ENCODE peak calls at places on chromosomes 1 and 21, in seven cellular contexts. One of them, this sample, is unnamed.
A peak's percentile ranks its signal among the peaks of the same experiment; 100 is the strongest.

GRCh38 chr1:41664861-41665640 is 180.6 kb upstream of the EDN2 start:
- DNase-seq in GM23338: peak; percentile 38
- DNase-seq in coronary artery: no peak
- DNase-seq in body of pancreas: no peak
- DNase-seq in A549: peak; percentile 52
- DNase-seq in fibroblast of pulmonary artery: peak; percentile 85
- DNase-seq in testis: no peak
- DNase-seq in this sample: peak; percentile 74

GRCh38 chr1:212186427-212187207 is 98.6 kb upstream of the PPP2R5A start:
- DNase-seq in A549: no peak
- DNase-seq in body of pancreas: no peak
- DNase-seq in fibroblast of pulmonary artery: peak; percentile 24
- DNase-seq in testis: no peak
- DNase-seq in coronary artery: no peak
- DNase-seq in GM23338: no peak
- DNase-seq in this sample: no peak

GRCh38 chr1:223712856-223713494 is 636 bp downstream of the CAPN2 start:
- DNase-seq in A549: no peak
- DNase-seq in GM23338: no peak
- DNase-seq in coronary artery: no peak
- DNase-seq in testis: no peak
- DNase-seq in fibroblast of pulmonary artery: peak; percentile 30
- DNase-seq in body of pancreas: no peak
- DNase-seq in this sample: peak; percentile 75

GRCh38 chr1:26094677-26095383 is 16.8 kb upstream of the PDIK1L start:
- DNase-seq in testis: peak; percentile 36
- DNase-seq in A549: no peak
- DNase-seq in fibroblast of pulmonary artery: peak; percentile 48
- DNase-seq in GM23338: peak; percentile 83
- DNase-seq in coronary artery: no peak
- DNase-seq in body of pancreas: no peak
- DNase-seq in this sample: peak; percentile 94

GRCh38 chr1:245587435-245588105 is 432.8 kb downstream of the KIF26B start:
- DNase-seq in coronary artery: peak; percentile 36
- DNase-seq in testis: no peak
- DNase-seq in GM23338: no peak
- DNase-seq in A549: no peak
- DNase-seq in fibroblast of pulmonary artery: peak; percentile 14
- DNase-seq in body of pancreas: no peak
- DNase-seq in this sample: peak; percentile 39

GRCh38 chr1:154961497-154962237 is at the start of gene PYGO2:
- DNase-seq in coronary artery: peak; percentile 90
- DNase-seq in A549: peak; percentile 81
- DNase-seq in testis: peak; percentile 85
- DNase-seq in GM23338: peak; percentile 89
- DNase-seq in body of pancreas: peak; percentile 77
- DNase-seq in fibroblast of pulmonary artery: peak; percentile 76
- DNase-seq in this sample: peak; percentile 93

GRCh38 chr1:221712776-221713431 is 29.0 kb downstream of the DUSP10 start:
- DNase-seq in GM23338: no peak
- DNase-seq in coronary artery: no peak
- DNase-seq in A549: no peak
- DNase-seq in body of pancreas: no peak
- DNase-seq in fibroblast of pulmonary artery: no peak
- DNase-seq in testis: no peak
- DNase-seq in this sample: no peak

GRCh38 chr1:204627436-204627835 is 58.1 kb downstream of the LRRN2 start:
- DNase-seq in A549: no peak
- DNase-seq in fibroblast of pulmonary artery: no peak
- DNase-seq in coronary artery: no peak
- DNase-seq in GM23338: no peak
- DNase-seq in body of pancreas: no peak
- DNase-seq in testis: no peak
- DNase-seq in this sample: no peak

GRCh38 chr1:6044481-6045109 is 1.1 kb upstream of the KCNAB2 start:
- DNase-seq in fibroblast of pulmonary artery: no peak
- DNase-seq in A549: no peak
- DNase-seq in coronary artery: no peak
- DNase-seq in testis: no peak
- DNase-seq in GM23338: no peak
- DNase-seq in body of pancreas: no peak
- DNase-seq in this sample: no peak

GRCh38 chr1:201583663-201584062 is 44.7 kb downstream of the NAV1 start:
- DNase-seq in A549: no peak
- DNase-seq in testis: peak; percentile 54
- DNase-seq in fibroblast of pulmonary artery: no peak
- DNase-seq in coronary artery: no peak
- DNase-seq in body of pancreas: no peak
- DNase-seq in GM23338: no peak
- DNase-seq in this sample: no peak

GRCh38 chr1:184383772-184384323 is 3.0 kb upstream of the C1orf21 start:
- DNase-seq in GM23338: peak; percentile 59
- DNase-seq in coronary artery: no peak
- DNase-seq in A549: no peak
- DNase-seq in fibroblast of pulmonary artery: no peak
- DNase-seq in testis: no peak
- DNase-seq in body of pancreas: no peak
- DNase-seq in this sample: no peak

GRCh38 chr1:156502749-156503671 is 2.4 kb upstream of the MEF2D start:
- DNase-seq in A549: peak; percentile 96
- DNase-seq in GM23338: peak; percentile 98
- DNase-seq in coronary artery: peak; percentile 96
- DNase-seq in fibroblast of pulmonary artery: peak; percentile 96
- DNase-seq in body of pancreas: peak; percentile 59
- DNase-seq in testis: peak; percentile 78
- DNase-seq in this sample: peak; percentile 94

GRCh38 chr1:45272943-45273342 is 53.8 kb upstream of the HPDL start:
- DNase-seq in testis: no peak
- DNase-seq in body of pancreas: no peak
- DNase-seq in coronary artery: no peak
- DNase-seq in GM23338: no peak
- DNase-seq in fibroblast of pulmonary artery: peak; percentile 87
- DNase-seq in A549: no peak
- DNase-seq in this sample: no peak

GRCh38 chr1:196535727-196536126 is 72.5 kb downstream of the KCNT2 start:
- DNase-seq in coronary artery: no peak
- DNase-seq in fibroblast of pulmonary artery: peak; percentile 41
- DNase-seq in A549: peak; percentile 65
- DNase-seq in body of pancreas: no peak
- DNase-seq in GM23338: peak; percentile 80
- DNase-seq in testis: no peak
- DNase-seq in this sample: peak; percentile 55

GRCh38 chr1:34320081-34320480 is 143.4 kb downstream of the C1orf94 start:
- DNase-seq in body of pancreas: no peak
- DNase-seq in testis: no peak
- DNase-seq in GM23338: no peak
- DNase-seq in coronary artery: no peak
- DNase-seq in A549: no peak
- DNase-seq in fibroblast of pulmonary artery: no peak
- DNase-seq in this sample: no peak

GRCh38 chr1:37797750-37798345 is 4.2 kb downstream of the MANEAL start:
- DNase-seq in GM23338: no peak
- DNase-seq in body of pancreas: no peak
- DNase-seq in fibroblast of pulmonary artery: peak; percentile 44
- DNase-seq in coronary artery: no peak
- DNase-seq in testis: no peak
- DNase-seq in A549: no peak
- DNase-seq in this sample: no peak

GRCh38 chr1:53473463-53473862 is 14.3 kb downstream of the DMRTB1 start:
- DNase-seq in fibroblast of pulmonary artery: peak; percentile 16
- DNase-seq in body of pancreas: no peak
- DNase-seq in GM23338: no peak
- DNase-seq in coronary artery: no peak
- DNase-seq in A549: no peak
- DNase-seq in testis: no peak
- DNase-seq in this sample: peak; percentile 30

GRCh38 chr1:182595641-182596240 is 6.7 kb upstream of the RNASEL start:
- DNase-seq in fibroblast of pulmonary artery: peak; percentile 85
- DNase-seq in body of pancreas: peak; percentile 81
- DNase-seq in GM23338: peak; percentile 86
- DNase-seq in testis: peak; percentile 83
- DNase-seq in A549: peak; percentile 57
- DNase-seq in coronary artery: peak; percentile 78
- DNase-seq in this sample: peak; percentile 91

GRCh38 chr1:243287128-243287470 is 31.3 kb downstream of the SDCCAG8 start:
- DNase-seq in A549: no peak
- DNase-seq in coronary artery: no peak
- DNase-seq in body of pancreas: no peak
- DNase-seq in fibroblast of pulmonary artery: peak; percentile 21
- DNase-seq in GM23338: no peak
- DNase-seq in testis: no peak
- DNase-seq in this sample: no peak

GRCh38 chr21:15023782-15024181 is 41.0 kb downstream of the NRIP1 start:
- DNase-seq in body of pancreas: no peak
- DNase-seq in GM23338: no peak
- DNase-seq in A549: no peak
- DNase-seq in fibroblast of pulmonary artery: no peak
- DNase-seq in coronary artery: no peak
- DNase-seq in testis: no peak
- DNase-seq in this sample: no peak

GRCh38 chr21:15029077-15029476 is 35.7 kb downstream of the NRIP1 start:
- DNase-seq in body of pancreas: no peak
- DNase-seq in A549: no peak
- DNase-seq in GM23338: no peak
- DNase-seq in fibroblast of pulmonary artery: no peak
- DNase-seq in coronary artery: no peak
- DNase-seq in testis: no peak
- DNase-seq in this sample: no peak

GRCh38 chr21:15028186-15028585 is 36.6 kb downstream of the NRIP1 start:
- DNase-seq in fibroblast of pulmonary artery: no peak
- DNase-seq in testis: no peak
- DNase-seq in GM23338: no peak
- DNase-seq in body of pancreas: no peak
- DNase-seq in coronary artery: no peak
- DNase-seq in A549: no peak
- DNase-seq in this sample: no peak

GRCh38 chr21:15026370-15026769 is 38.4 kb downstream of the NRIP1 start:
- DNase-seq in body of pancreas: no peak
- DNase-seq in fibroblast of pulmonary artery: no peak
- DNase-seq in GM23338: no peak
- DNase-seq in A549: no peak
- DNase-seq in coronary artery: no peak
- DNase-seq in testis: no peak
- DNase-seq in this sample: no peak

GRCh38 chr21:15027056-15027455 is 37.7 kb downstream of the NRIP1 start:
- DNase-seq in body of pancreas: no peak
- DNase-seq in testis: no peak
- DNase-seq in coronary artery: no peak
- DNase-seq in fibroblast of pulmonary artery: no peak
- DNase-seq in GM23338: no peak
- DNase-seq in A549: no peak
- DNase-seq in this sample: no peak
- H3K4me3 ChIP-seq in body of pancreas: no peak overlapping the region
- H3K4me3 ChIP-seq in testis: no peak overlapping the region
- H3K4me3 ChIP-seq in coronary artery: no peak overlapping the region
- H3K4me3 ChIP-seq in fibroblast of pulmonary artery: no peak overlapping the region
- H3K4me3 ChIP-seq in GM23338: no peak overlapping the region
- H3K4me3 ChIP-seq in A549: no peak overlapping the region
- H3K4me3 ChIP-seq in this sample: no peak overlapping the region

GRCh38 chr21:44800103-44800502 is 1.5 kb downstream of the UBE2G2 start:
- DNase-seq in GM23338: peak; percentile 67
- DNase-seq in body of pancreas: no peak
- DNase-seq in fibroblast of pulmonary artery: peak; percentile 65
- DNase-seq in A549: peak; percentile 43
- DNase-seq in testis: no peak
- DNase-seq in coronary artery: no peak
- DNase-seq in this sample: peak; percentile 53
- TF ChIP-seq CTCF in GM23338: peak; percentile 58
- TF ChIP-seq CTCF in body of pancreas: peak; percentile 8
- TF ChIP-seq CTCF in fibroblast of pulmonary artery: peak; percentile 54
- TF ChIP-seq CTCF in A549: peak; percentile 21
- TF ChIP-seq CTCF in testis: no peak
- TF ChIP-seq CTCF in coronary artery: no peak
- TF ChIP-seq CTCF in this sample: peak; percentile 71

DNA sequence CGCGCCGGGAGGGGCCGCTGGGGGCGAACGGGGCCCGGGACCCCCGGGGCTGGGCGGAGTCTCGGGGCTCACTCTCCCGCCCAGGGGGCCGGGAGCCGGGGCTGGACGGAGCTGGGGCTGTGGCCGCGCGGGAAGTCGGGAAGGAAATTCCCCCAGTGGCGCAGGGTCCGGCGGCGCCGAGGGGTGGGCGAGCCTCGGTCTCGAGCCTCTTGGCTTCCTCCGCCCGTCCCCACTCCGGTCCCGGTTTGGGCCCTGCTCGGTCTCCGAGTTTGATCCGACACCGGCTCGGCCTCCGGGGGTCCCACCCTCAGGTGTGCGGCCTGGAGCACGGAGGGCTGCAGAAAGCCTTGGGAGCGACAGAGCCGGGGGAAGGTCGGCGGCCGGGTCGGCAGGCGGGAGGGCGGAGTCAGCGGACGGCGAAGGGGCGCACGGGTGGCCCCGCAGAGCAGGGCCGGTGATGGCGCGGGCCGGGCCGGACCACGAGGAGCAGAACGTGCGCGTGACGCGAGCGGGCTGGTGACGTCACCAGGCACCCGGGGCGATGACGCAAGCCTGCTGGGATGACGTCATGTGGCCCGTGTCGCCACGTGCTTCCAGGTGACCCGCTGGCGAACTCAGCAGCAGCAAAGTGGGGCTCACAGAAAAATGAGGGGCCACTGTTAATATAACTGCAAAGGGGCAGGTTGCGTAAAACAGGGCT is 610 bp upstream of the HES4 start:
- DNase-seq in coronary artery: peak; percentile 92
- DNase-seq in A549: peak; percentile 95
- DNase-seq in fibroblast of pulmonary artery: peak; percentile 93
- DNase-seq in body of pancreas: peak; percentile 79
- DNase-seq in GM23338: peak; percentile 73
- DNase-seq in testis: peak; percentile 70
- DNase-seq in this sample: peak; percentile 91
- H3K4me3 ChIP-seq in coronary artery: peak overlapping the region; percentile 89
- H3K4me3 ChIP-seq in A549: peak overlapping the region; percentile 77
- H3K4me3 ChIP-seq in fibroblast of pulmonary artery: peak overlapping the region; percentile 70
- H3K4me3 ChIP-seq in body of pancreas: peak overlapping the region; percentile 3
- H3K4me3 ChIP-seq in GM23338: peak overlapping the region; percentile 71
- H3K4me3 ChIP-seq in testis: peak overlapping the region; percentile 56
- H3K4me3 ChIP-seq in this sample: peak overlapping the region; percentile 81

DNA sequence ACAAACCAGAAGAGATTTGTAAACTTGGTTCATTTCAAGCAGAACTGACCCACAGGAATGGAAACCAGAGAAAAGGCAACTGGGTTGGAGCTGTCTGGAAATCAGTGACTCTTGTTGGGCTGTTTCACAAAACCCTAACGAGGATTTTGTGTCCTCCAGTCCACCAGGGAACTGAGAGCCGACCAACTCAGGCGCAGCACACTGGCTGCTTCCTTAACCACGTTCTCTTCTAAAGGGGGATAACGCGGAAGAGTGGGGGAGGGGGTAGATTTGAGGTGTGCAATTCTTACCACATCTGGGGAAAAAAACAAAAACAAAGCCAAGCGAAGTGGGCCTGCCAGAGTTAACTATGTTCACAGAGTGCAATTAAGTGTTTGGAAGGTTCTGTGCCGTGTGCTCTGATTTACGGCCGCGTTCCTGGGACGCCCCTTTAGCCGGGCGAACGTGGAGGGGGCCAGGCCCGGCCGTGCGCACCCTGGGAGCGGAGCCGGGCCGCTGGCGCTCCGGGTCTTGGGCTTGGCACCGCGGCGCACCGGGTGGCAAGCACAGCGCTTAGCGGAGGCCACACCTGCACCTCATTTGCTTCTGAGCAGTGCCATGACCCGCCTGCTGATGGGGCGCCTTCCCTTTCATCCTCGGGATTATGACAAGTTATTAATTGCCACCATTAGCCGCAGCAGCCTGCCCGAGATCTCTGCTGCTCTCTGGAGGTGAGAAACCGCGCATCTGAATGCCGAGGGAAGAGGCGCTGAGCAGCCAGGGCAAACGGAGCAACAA is 248.6 kb upstream of the FOXD3 start:
- DNase-seq in body of pancreas: no peak
- DNase-seq in fibroblast of pulmonary artery: no peak
- DNase-seq in coronary artery: no peak
- DNase-seq in GM23338: peak; percentile 73
- DNase-seq in A549: no peak
- DNase-seq in testis: peak; percentile 37
- DNase-seq in this sample: peak; percentile 79
- TF ChIP-seq CTCF in body of pancreas: no peak
- TF ChIP-seq CTCF in fibroblast of pulmonary artery: no peak
- TF ChIP-seq CTCF in coronary artery: no peak
- TF ChIP-seq CTCF in GM23338: peak; percentile 54
- TF ChIP-seq CTCF in A549: no peak
- TF ChIP-seq CTCF in testis: no peak
- TF ChIP-seq CTCF in this sample: peak; percentile 65